ENCODE peak calls at places on chromosomes 7 and 10, in six cellular contexts. T is endothelial cell of umbilical vein, S is activated B cell treated with CpG ODN at 0.5 μM for 24 hours, K is fibroblast of villous mesenchyme, R is ovary, G is AG04450. Z is an unnamed sample.
A peak's percentile ranks its signal among the peaks of the same experiment; 100 is the strongest.

GRCh38 chr7:139111885-139112284 is 2.4 kb upstream of the ZC3HAV1 start:
- DNase-seq in T (no peak), S (no peak), K (no peak), R (no peak), G (no peak), Z (no peak)

GRCh38 chr7:94304878-94305277 is 89.8 kb upstream of the COL1A2 start:
- DNase-seq in T (no peak), S (no peak), K (no peak), R (no peak), G (no peak), Z (no peak)

GRCh38 chr10:127911867-127912257 is 5.0 kb downstream of the PTPRE start:
- DNase-seq in T (no peak), S (no peak), K (no peak), R (no peak), G (no peak), Z (no peak)

GRCh38 chr7:98084631-98085030 is 22.0 kb upstream of the LMTK2 start:
- DNase-seq in T (no peak), S (no peak), K (no peak), R (no peak), G (no peak), Z (no peak)

GRCh38 chr10:96153065-96153464 is 23.0 kb downstream of the ZNF518A start:
- DNase-seq in T (no peak), S (no peak), K (no peak), R (no peak), G (no peak), Z (no peak)

GRCh38 chr7:154911411-154911810 is 91.5 kb downstream of the PAXIP1 start:
- DNase-seq in T (no peak), S (no peak), K (no peak), R (no peak), G (no peak), Z (no peak)

GRCh38 chr10:78763651-78764395 is 304.9 kb upstream of the ZMIZ1 start:
- DNase-seq in T (no peak), S (no peak), K (no peak), R (peak; percentile 80), G (no peak), Z (no peak)

GRCh38 chr7:37069336-37069735 is 345.0 kb upstream of the AOAH start:
- DNase-seq in T (no peak), S (no peak), K (no peak), R (no peak), G (no peak), Z (no peak)

GRCh38 chr7:100568936-100569844 is 4.5 kb downstream of the SAP25 start:
- DNase-seq in T (peak; percentile 50), S (peak; percentile 43), K (peak; percentile 54), R (peak; percentile 75), G (no peak), Z (no peak)

GRCh38 chr10:111080224-111080623 is 3.4 kb downstream of the ADRA2A start:
- DNase-seq in T (no peak), S (no peak), K (no peak), R (no peak), G (no peak), Z (no peak)

GRCh38 chr7:117192108-117192507 is 130.8 kb downstream of the WNT2 start:
- DNase-seq in T (no peak), S (no peak), K (no peak), R (no peak), G (no peak), Z (no peak)

GRCh38 chr7:90622670-90623069 is 26.5 kb downstream of the CDK14 start:
- DNase-seq in T (no peak), S (no peak), K (no peak), R (no peak), G (no peak), Z (no peak)

GRCh38 chr10:70379581-70380176 is 2.7 kb downstream of the LRRC20 start:
- DNase-seq in T (no peak), S (no peak), K (no peak), R (no peak), G (no peak), Z (no peak)

GRCh38 chr7:127119517-127119916 is 133.2 kb downstream of the GRM8 start:
- DNase-seq in T (no peak), S (no peak), K (no peak), R (no peak), G (no peak), Z (no peak)

GRCh38 chr10:132516771-132517725 is 20.5 kb upstream of the INPP5A start:
- DNase-seq in T (peak; percentile 71), S (peak; percentile 14), K (peak; percentile 94), R (peak; percentile 95), G (peak; percentile 91), Z (peak; percentile 75)

GRCh38 chr7:151349507-151349853 is 7.9 kb downstream of the NUB1 start:
- DNase-seq in T (no peak), S (peak; percentile 57), K (no peak), R (no peak), G (no peak), Z (no peak)

GRCh38 chr7:116952640-116953371 is 495 bp upstream of the ST7 start:
- DNase-seq in T (peak; percentile 71), S (no peak), K (peak; percentile 61), R (no peak), G (no peak), Z (peak; percentile 41)

GRCh38 chr7:95493247-95493646 is 7.5 kb downstream of the ASB4 start:
- DNase-seq in T (no peak), S (no peak), K (peak; percentile 42), R (no peak), G (no peak), Z (no peak)

GRCh38 chr10:29955308-29955935 is 104.0 kb downstream of the JCAD start:
- DNase-seq in T (no peak), S (no peak), K (peak; percentile 54), R (no peak), G (no peak), Z (no peak)

GRCh38 chr7:70849580-70850235 is 282.2 kb upstream of the GALNT17 start:
- DNase-seq in T (no peak), S (no peak), K (no peak), R (no peak), G (no peak), Z (no peak)

GRCh38 chr10:76015245-76015644 is 583.8 kb downstream of the LRMDA start:
- DNase-seq in T (no peak), S (no peak), K (no peak), R (no peak), G (no peak), Z (no peak)

GRCh38 chr7:4815609-4816418 is 40.4 kb downstream of the AP5Z1 start:
- DNase-seq in T (no peak), S (no peak), K (no peak), R (no peak), G (no peak), Z (no peak)

GRCh38 chr7:46207931-46208634 is 287.0 kb upstream of the IGFBP3 start:
- DNase-seq in T (no peak), S (no peak), K (no peak), R (no peak), G (no peak), Z (no peak)

GRCh38 chr10:32333849-32334248 is 13.1 kb downstream of the EPC1 start:
- DNase-seq in T (no peak), S (no peak), K (no peak), R (no peak), G (no peak), Z (no peak)

GRCh38 chr10:46022978-46023702 is 7.3 kb downstream of the NCOA4 start:
- DNase-seq in T (peak; percentile 95), S (peak; percentile 71), K (peak; percentile 97), R (peak; percentile 87), G (peak; percentile 61), Z (peak; percentile 77)
- TF ChIP-seq CTCF in T (peak; percentile 53), S (no peak), K (peak; percentile 32), R (no peak), G (no peak), Z (no peak)

DNA sequence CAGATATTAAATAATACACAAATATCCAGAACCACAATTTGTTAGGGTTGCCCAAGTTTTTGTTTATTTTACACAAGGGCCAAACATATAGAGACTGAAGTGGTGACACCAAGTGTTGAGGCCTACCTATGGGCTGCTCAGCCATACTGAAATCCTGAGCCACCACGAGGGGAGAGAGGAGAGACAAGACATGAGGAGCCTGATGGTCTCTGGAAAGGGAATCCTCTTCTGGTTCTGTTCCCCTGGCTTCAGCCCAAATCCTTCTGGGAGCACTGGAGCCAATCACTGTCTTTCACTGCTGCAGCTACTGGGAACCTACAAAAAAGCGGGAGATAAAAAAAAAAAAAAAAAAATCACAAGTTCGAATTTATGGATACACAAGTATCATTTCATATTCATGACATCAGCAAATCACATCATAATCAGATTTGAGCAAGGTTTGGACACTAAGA is 1.9 kb downstream of the SKIDA1 start:
- DNase-seq in T (no peak), S (no peak), K (no peak), R (peak; percentile 54), G (no peak), Z (no peak)
- TF ChIP-seq CTCF in T (no peak), S (no peak), K (no peak), R (no peak), G (no peak), Z (no peak)

DNA sequence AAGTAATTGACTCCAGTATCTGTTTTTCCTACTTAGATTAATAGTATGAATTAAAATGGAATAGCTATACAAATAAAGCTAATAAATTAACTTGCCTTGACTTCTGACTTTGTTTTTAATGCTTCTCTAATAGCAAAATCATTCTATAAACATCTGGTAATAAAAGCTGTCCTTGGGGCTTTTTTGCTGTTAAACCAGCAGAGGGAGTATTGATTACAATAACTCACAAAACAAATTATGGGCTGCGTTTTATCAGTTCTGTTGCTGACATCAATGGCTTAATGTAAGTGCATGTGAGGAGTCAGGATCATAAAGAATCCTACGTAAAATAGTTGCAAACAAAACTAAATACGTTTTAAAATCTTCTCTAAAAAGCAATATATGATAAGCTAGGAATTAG is 667.8 kb downstream of the PCDH15 start:
- DNase-seq in T (peak; percentile 22), S (no peak), K (no peak), R (no peak), G (no peak), Z (no peak)
- TF ChIP-seq CTCF in T (peak; percentile 35), S (no peak), K (no peak), R (no peak), G (no peak), Z (peak; percentile 40)

DNA sequence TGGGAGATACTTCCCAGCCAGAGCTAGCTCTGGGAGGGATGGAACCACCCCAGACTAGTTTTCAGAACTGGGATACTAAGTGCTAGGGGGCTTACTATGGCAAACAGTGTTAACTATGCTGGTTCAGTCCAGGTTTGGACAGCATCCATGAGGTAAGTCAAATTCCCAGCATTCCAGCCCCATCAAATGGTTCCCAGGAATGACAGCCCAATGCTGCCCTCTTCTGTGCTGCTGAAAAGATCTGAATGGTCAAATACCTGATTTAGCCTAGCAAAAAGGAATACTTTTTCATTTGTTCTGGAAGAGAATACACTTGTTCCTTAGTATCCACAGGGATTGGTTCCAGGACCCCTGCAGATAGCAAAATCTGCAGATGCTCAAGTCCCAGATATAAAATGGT is 141.8 kb upstream of the CCDC6 start:
- DNase-seq in T (peak; percentile 18), S (no peak), K (no peak), R (no peak), G (no peak), Z (no peak)
- TF ChIP-seq CTCF in T (no peak), S (no peak), K (peak; percentile 36), R (no peak), G (peak; percentile 30), Z (no peak)

DNA sequence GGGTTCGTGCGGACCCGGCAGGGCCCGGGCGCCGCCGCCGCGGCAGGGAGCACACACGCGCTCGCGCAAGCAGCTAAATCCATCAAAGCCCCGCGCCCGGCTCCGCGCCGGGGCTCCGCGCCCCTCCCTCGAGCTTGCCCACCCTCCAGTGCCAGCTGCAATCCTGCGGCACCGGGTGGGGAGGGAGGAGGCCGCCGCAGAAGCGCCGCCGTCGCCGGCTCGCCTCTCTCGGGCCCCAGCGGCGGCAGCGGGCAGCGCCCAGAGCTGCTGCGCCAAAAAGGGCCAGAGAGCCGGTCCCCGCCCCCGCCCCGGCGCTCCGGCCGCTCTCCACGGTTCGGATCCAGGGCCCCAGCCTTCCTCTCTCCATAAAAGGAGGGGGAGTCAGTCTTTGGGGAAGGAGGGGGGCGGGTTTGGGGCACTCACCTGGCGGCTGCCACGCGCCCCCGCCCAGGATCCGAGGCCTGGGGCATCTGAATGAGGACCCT is 370 bp upstream of the PDGFA start:
- DNase-seq in T (peak; percentile 41), S (peak; percentile 47), K (peak; percentile 68), R (peak; percentile 60), G (no peak), Z (no peak)
- TF ChIP-seq CTCF in T (peak; percentile 33), S (no peak), K (peak; percentile 19), R (no peak), G (peak; percentile 18), Z (no peak)